ENCODE peak calls at places on chromosomes 7 and 10, in seven cellular contexts. One of them, this sample, is unnamed.

GRCh38 chr7:141737836-141738591 is at the start of gene SSBP1:
- DNase-seq in foreskin keratinocyte: peak
- DNase-seq in left colon: peak
- DNase-seq in bronchial epithelial cell: peak
- DNase-seq in activated T-cell treated with anti-CD3 and anti-CD28 coated beads, Interleukin-2, amount 50 U/mL, for 4 hours: peak
- DNase-seq in mammary epithelial cell: peak
- DNase-seq in stimulated activated CD8-positive, alpha-beta memory T cell treated with anti-CD3 and anti-CD28 coated beads, Interleukin-12 subunit alpha, Interleukin-12 subunit beta, amount 100 ng/mL, for 1 hour: peak
- DNase-seq in this sample: peak

GRCh38 chr7:148419856-148420508 is 170.6 kb upstream of the C7orf33 start:
- DNase-seq in left colon: no peak
- DNase-seq in foreskin keratinocyte: no peak
- DNase-seq in bronchial epithelial cell: no peak
- DNase-seq in mammary epithelial cell: no peak
- DNase-seq in stimulated activated CD8-positive, alpha-beta memory T cell treated with anti-CD3 and anti-CD28 coated beads, Interleukin-12 subunit alpha, Interleukin-12 subunit beta, amount 100 ng/mL, for 1 hour: no peak
- DNase-seq in activated T-cell treated with anti-CD3 and anti-CD28 coated beads, Interleukin-2, amount 50 U/mL, for 4 hours: no peak
- DNase-seq in this sample: no peak

GRCh38 chr10:3734111-3734510 is 50.9 kb downstream of the KLF6 start:
- DNase-seq in stimulated activated CD8-positive, alpha-beta memory T cell treated with anti-CD3 and anti-CD28 coated beads, Interleukin-12 subunit alpha, Interleukin-12 subunit beta, amount 100 ng/mL, for 1 hour: no peak
- DNase-seq in left colon: no peak
- DNase-seq in foreskin keratinocyte: no peak
- DNase-seq in bronchial epithelial cell: no peak
- DNase-seq in mammary epithelial cell: no peak
- DNase-seq in activated T-cell treated with anti-CD3 and anti-CD28 coated beads, Interleukin-2, amount 50 U/mL, for 4 hours: no peak
- DNase-seq in this sample: peak

GRCh38 chr10:101843032-101843991 is at the start of gene KCNIP2:
- DNase-seq in bronchial epithelial cell: no peak
- DNase-seq in mammary epithelial cell: no peak
- DNase-seq in stimulated activated CD8-positive, alpha-beta memory T cell treated with anti-CD3 and anti-CD28 coated beads, Interleukin-12 subunit alpha, Interleukin-12 subunit beta, amount 100 ng/mL, for 1 hour: no peak
- DNase-seq in left colon: peak
- DNase-seq in foreskin keratinocyte: no peak
- DNase-seq in activated T-cell treated with anti-CD3 and anti-CD28 coated beads, Interleukin-2, amount 50 U/mL, for 4 hours: peak
- DNase-seq in this sample: no peak

GRCh38 chr7:29806131-29806792 is at the start of gene WIPF3:
- DNase-seq in mammary epithelial cell: no peak
- DNase-seq in stimulated activated CD8-positive, alpha-beta memory T cell treated with anti-CD3 and anti-CD28 coated beads, Interleukin-12 subunit alpha, Interleukin-12 subunit beta, amount 100 ng/mL, for 1 hour: no peak
- DNase-seq in foreskin keratinocyte: no peak
- DNase-seq in left colon: peak
- DNase-seq in activated T-cell treated with anti-CD3 and anti-CD28 coated beads, Interleukin-2, amount 50 U/mL, for 4 hours: no peak
- DNase-seq in bronchial epithelial cell: no peak
- DNase-seq in this sample: peak

GRCh38 chr7:17289074-17289665 is 9.3 kb upstream of the AHR start:
- DNase-seq in left colon: no peak
- DNase-seq in activated T-cell treated with anti-CD3 and anti-CD28 coated beads, Interleukin-2, amount 50 U/mL, for 4 hours: no peak
- DNase-seq in stimulated activated CD8-positive, alpha-beta memory T cell treated with anti-CD3 and anti-CD28 coated beads, Interleukin-12 subunit alpha, Interleukin-12 subunit beta, amount 100 ng/mL, for 1 hour: no peak
- DNase-seq in bronchial epithelial cell: no peak
- DNase-seq in mammary epithelial cell: no peak
- DNase-seq in foreskin keratinocyte: no peak
- DNase-seq in this sample: no peak

GRCh38 chr10:46226232-46226631 is 60.6 kb upstream of the ANTXRL start:
- DNase-seq in activated T-cell treated with anti-CD3 and anti-CD28 coated beads, Interleukin-2, amount 50 U/mL, for 4 hours: no peak
- DNase-seq in foreskin keratinocyte: no peak
- DNase-seq in stimulated activated CD8-positive, alpha-beta memory T cell treated with anti-CD3 and anti-CD28 coated beads, Interleukin-12 subunit alpha, Interleukin-12 subunit beta, amount 100 ng/mL, for 1 hour: no peak
- DNase-seq in bronchial epithelial cell: no peak
- DNase-seq in left colon: no peak
- DNase-seq in mammary epithelial cell: no peak
- DNase-seq in this sample: no peak

GRCh38 chr7:5284304-5285281 is 1.9 kb downstream of the SLC29A4 start:
- DNase-seq in bronchial epithelial cell: peak
- DNase-seq in foreskin keratinocyte: no peak
- DNase-seq in mammary epithelial cell: no peak
- DNase-seq in stimulated activated CD8-positive, alpha-beta memory T cell treated with anti-CD3 and anti-CD28 coated beads, Interleukin-12 subunit alpha, Interleukin-12 subunit beta, amount 100 ng/mL, for 1 hour: no peak
- DNase-seq in left colon: peak
- DNase-seq in activated T-cell treated with anti-CD3 and anti-CD28 coated beads, Interleukin-2, amount 50 U/mL, for 4 hours: no peak
- DNase-seq in this sample: peak

GRCh38 chr7:142168746-142169145 is 57.2 kb downstream of the MGAM2 start:
- DNase-seq in foreskin keratinocyte: no peak
- DNase-seq in stimulated activated CD8-positive, alpha-beta memory T cell treated with anti-CD3 and anti-CD28 coated beads, Interleukin-12 subunit alpha, Interleukin-12 subunit beta, amount 100 ng/mL, for 1 hour: no peak
- DNase-seq in left colon: no peak
- DNase-seq in mammary epithelial cell: peak
- DNase-seq in bronchial epithelial cell: peak
- DNase-seq in activated T-cell treated with anti-CD3 and anti-CD28 coated beads, Interleukin-2, amount 50 U/mL, for 4 hours: no peak
- DNase-seq in this sample: peak

GRCh38 chr7:33745934-33746333 is 159.4 kb upstream of the BMPER start:
- DNase-seq in stimulated activated CD8-positive, alpha-beta memory T cell treated with anti-CD3 and anti-CD28 coated beads, Interleukin-12 subunit alpha, Interleukin-12 subunit beta, amount 100 ng/mL, for 1 hour: no peak
- DNase-seq in foreskin keratinocyte: no peak
- DNase-seq in activated T-cell treated with anti-CD3 and anti-CD28 coated beads, Interleukin-2, amount 50 U/mL, for 4 hours: no peak
- DNase-seq in bronchial epithelial cell: peak
- DNase-seq in left colon: no peak
- DNase-seq in mammary epithelial cell: no peak
- DNase-seq in this sample: peak

GRCh38 chr10:36559412-36559811 is 566.0 kb upstream of the ANKRD30A start:
- DNase-seq in left colon: no peak
- DNase-seq in stimulated activated CD8-positive, alpha-beta memory T cell treated with anti-CD3 and anti-CD28 coated beads, Interleukin-12 subunit alpha, Interleukin-12 subunit beta, amount 100 ng/mL, for 1 hour: no peak
- DNase-seq in mammary epithelial cell: no peak
- DNase-seq in bronchial epithelial cell: no peak
- DNase-seq in activated T-cell treated with anti-CD3 and anti-CD28 coated beads, Interleukin-2, amount 50 U/mL, for 4 hours: no peak
- DNase-seq in foreskin keratinocyte: no peak
- DNase-seq in this sample: no peak

GRCh38 chr10:42691361-42692120 is 53.2 kb upstream of the ZNF33B start:
- DNase-seq in bronchial epithelial cell: no peak
- DNase-seq in activated T-cell treated with anti-CD3 and anti-CD28 coated beads, Interleukin-2, amount 50 U/mL, for 4 hours: no peak
- DNase-seq in foreskin keratinocyte: no peak
- DNase-seq in stimulated activated CD8-positive, alpha-beta memory T cell treated with anti-CD3 and anti-CD28 coated beads, Interleukin-12 subunit alpha, Interleukin-12 subunit beta, amount 100 ng/mL, for 1 hour: no peak
- DNase-seq in left colon: no peak
- DNase-seq in mammary epithelial cell: no peak
- DNase-seq in this sample: no peak

GRCh38 chr10:12902135-12902572 is 99.4 kb downstream of the CCDC3 start:
- DNase-seq in stimulated activated CD8-positive, alpha-beta memory T cell treated with anti-CD3 and anti-CD28 coated beads, Interleukin-12 subunit alpha, Interleukin-12 subunit beta, amount 100 ng/mL, for 1 hour: peak
- DNase-seq in bronchial epithelial cell: peak
- DNase-seq in activated T-cell treated with anti-CD3 and anti-CD28 coated beads, Interleukin-2, amount 50 U/mL, for 4 hours: peak
- DNase-seq in left colon: peak
- DNase-seq in mammary epithelial cell: peak
- DNase-seq in foreskin keratinocyte: no peak
- DNase-seq in this sample: peak

GRCh38 chr10:114547056-114547455 is 111.0 kb downstream of the ABLIM1 start:
- DNase-seq in activated T-cell treated with anti-CD3 and anti-CD28 coated beads, Interleukin-2, amount 50 U/mL, for 4 hours: no peak
- DNase-seq in stimulated activated CD8-positive, alpha-beta memory T cell treated with anti-CD3 and anti-CD28 coated beads, Interleukin-12 subunit alpha, Interleukin-12 subunit beta, amount 100 ng/mL, for 1 hour: no peak
- DNase-seq in left colon: no peak
- DNase-seq in mammary epithelial cell: no peak
- DNase-seq in foreskin keratinocyte: no peak
- DNase-seq in bronchial epithelial cell: no peak
- DNase-seq in this sample: no peak

GRCh38 chr7:29231671-29232267 is 37.2 kb downstream of the CHN2 start:
- DNase-seq in bronchial epithelial cell: no peak
- DNase-seq in left colon: no peak
- DNase-seq in mammary epithelial cell: no peak
- DNase-seq in activated T-cell treated with anti-CD3 and anti-CD28 coated beads, Interleukin-2, amount 50 U/mL, for 4 hours: no peak
- DNase-seq in stimulated activated CD8-positive, alpha-beta memory T cell treated with anti-CD3 and anti-CD28 coated beads, Interleukin-12 subunit alpha, Interleukin-12 subunit beta, amount 100 ng/mL, for 1 hour: no peak
- DNase-seq in foreskin keratinocyte: no peak
- DNase-seq in this sample: no peak

GRCh38 chr10:46541735-46542566 is 14.5 kb downstream of the GPRIN2 start:
- DNase-seq in stimulated activated CD8-positive, alpha-beta memory T cell treated with anti-CD3 and anti-CD28 coated beads, Interleukin-12 subunit alpha, Interleukin-12 subunit beta, amount 100 ng/mL, for 1 hour: no peak
- DNase-seq in bronchial epithelial cell: no peak
- DNase-seq in foreskin keratinocyte: no peak
- DNase-seq in mammary epithelial cell: no peak
- DNase-seq in left colon: peak
- DNase-seq in activated T-cell treated with anti-CD3 and anti-CD28 coated beads, Interleukin-2, amount 50 U/mL, for 4 hours: no peak
- DNase-seq in this sample: no peak

GRCh38 chr10:94239696-94240095 is 123.0 kb downstream of the NOC3L start:
- DNase-seq in activated T-cell treated with anti-CD3 and anti-CD28 coated beads, Interleukin-2, amount 50 U/mL, for 4 hours: no peak
- DNase-seq in mammary epithelial cell: no peak
- DNase-seq in left colon: no peak
- DNase-seq in bronchial epithelial cell: no peak
- DNase-seq in foreskin keratinocyte: no peak
- DNase-seq in stimulated activated CD8-positive, alpha-beta memory T cell treated with anti-CD3 and anti-CD28 coated beads, Interleukin-12 subunit alpha, Interleukin-12 subunit beta, amount 100 ng/mL, for 1 hour: no peak
- DNase-seq in this sample: no peak

GRCh38 chr10:16777473-16778370 is 39.5 kb downstream of the RSU1 start:
- DNase-seq in left colon: no peak
- DNase-seq in foreskin keratinocyte: no peak
- DNase-seq in stimulated activated CD8-positive, alpha-beta memory T cell treated with anti-CD3 and anti-CD28 coated beads, Interleukin-12 subunit alpha, Interleukin-12 subunit beta, amount 100 ng/mL, for 1 hour: no peak
- DNase-seq in bronchial epithelial cell: peak
- DNase-seq in mammary epithelial cell: peak
- DNase-seq in activated T-cell treated with anti-CD3 and anti-CD28 coated beads, Interleukin-2, amount 50 U/mL, for 4 hours: no peak
- DNase-seq in this sample: peak

GRCh38 chr10:121332829-121333765 is 265.1 kb downstream of the FGFR2 start:
- DNase-seq in activated T-cell treated with anti-CD3 and anti-CD28 coated beads, Interleukin-2, amount 50 U/mL, for 4 hours: no peak
- DNase-seq in foreskin keratinocyte: peak
- DNase-seq in bronchial epithelial cell: peak
- DNase-seq in mammary epithelial cell: peak
- DNase-seq in left colon: no peak
- DNase-seq in stimulated activated CD8-positive, alpha-beta memory T cell treated with anti-CD3 and anti-CD28 coated beads, Interleukin-12 subunit alpha, Interleukin-12 subunit beta, amount 100 ng/mL, for 1 hour: no peak
- DNase-seq in this sample: peak

GRCh38 chr7:100827330-100828226 is at the start of gene EPHB4:
- DNase-seq in mammary epithelial cell: peak
- DNase-seq in left colon: peak
- DNase-seq in foreskin keratinocyte: peak
- DNase-seq in stimulated activated CD8-positive, alpha-beta memory T cell treated with anti-CD3 and anti-CD28 coated beads, Interleukin-12 subunit alpha, Interleukin-12 subunit beta, amount 100 ng/mL, for 1 hour: no peak
- DNase-seq in activated T-cell treated with anti-CD3 and anti-CD28 coated beads, Interleukin-2, amount 50 U/mL, for 4 hours: no peak
- DNase-seq in bronchial epithelial cell: peak
- DNase-seq in this sample: peak

GRCh38 chr10:117477961-117478670 is 64.4 kb upstream of the EMX2 start:
- DNase-seq in foreskin keratinocyte: peak
- DNase-seq in left colon: no peak
- DNase-seq in mammary epithelial cell: peak
- DNase-seq in stimulated activated CD8-positive, alpha-beta memory T cell treated with anti-CD3 and anti-CD28 coated beads, Interleukin-12 subunit alpha, Interleukin-12 subunit beta, amount 100 ng/mL, for 1 hour: no peak
- DNase-seq in activated T-cell treated with anti-CD3 and anti-CD28 coated beads, Interleukin-2, amount 50 U/mL, for 4 hours: no peak
- DNase-seq in bronchial epithelial cell: peak
- DNase-seq in this sample: peak

GRCh38 chr10:73529089-73529832 is 33.4 kb upstream of the PPP3CB start:
- DNase-seq in activated T-cell treated with anti-CD3 and anti-CD28 coated beads, Interleukin-2, amount 50 U/mL, for 4 hours: peak
- DNase-seq in left colon: peak
- DNase-seq in stimulated activated CD8-positive, alpha-beta memory T cell treated with anti-CD3 and anti-CD28 coated beads, Interleukin-12 subunit alpha, Interleukin-12 subunit beta, amount 100 ng/mL, for 1 hour: peak
- DNase-seq in mammary epithelial cell: peak
- DNase-seq in foreskin keratinocyte: peak
- DNase-seq in bronchial epithelial cell: peak
- DNase-seq in this sample: peak

GRCh38 chr10:48776005-48776522 is 91.4 kb downstream of the WDFY4 start:
- DNase-seq in bronchial epithelial cell: no peak
- DNase-seq in foreskin keratinocyte: no peak
- DNase-seq in mammary epithelial cell: no peak
- DNase-seq in left colon: no peak
- DNase-seq in activated T-cell treated with anti-CD3 and anti-CD28 coated beads, Interleukin-2, amount 50 U/mL, for 4 hours: no peak
- DNase-seq in stimulated activated CD8-positive, alpha-beta memory T cell treated with anti-CD3 and anti-CD28 coated beads, Interleukin-12 subunit alpha, Interleukin-12 subunit beta, amount 100 ng/mL, for 1 hour: no peak
- DNase-seq in this sample: no peak

GRCh38 chr10:13102002-13102794 is 2.2 kb downstream of the OPTN start:
- DNase-seq in foreskin keratinocyte: no peak
- DNase-seq in activated T-cell treated with anti-CD3 and anti-CD28 coated beads, Interleukin-2, amount 50 U/mL, for 4 hours: no peak
- DNase-seq in bronchial epithelial cell: no peak
- DNase-seq in left colon: no peak
- DNase-seq in stimulated activated CD8-positive, alpha-beta memory T cell treated with anti-CD3 and anti-CD28 coated beads, Interleukin-12 subunit alpha, Interleukin-12 subunit beta, amount 100 ng/mL, for 1 hour: no peak
- DNase-seq in mammary epithelial cell: no peak
- DNase-seq in this sample: no peak

GRCh38 chr7:123798527-123799188 is 46.3 kb upstream of the HYAL4 start:
- DNase-seq in left colon: no peak
- DNase-seq in stimulated activated CD8-positive, alpha-beta memory T cell treated with anti-CD3 and anti-CD28 coated beads, Interleukin-12 subunit alpha, Interleukin-12 subunit beta, amount 100 ng/mL, for 1 hour: no peak
- DNase-seq in mammary epithelial cell: no peak
- DNase-seq in bronchial epithelial cell: peak
- DNase-seq in activated T-cell treated with anti-CD3 and anti-CD28 coated beads, Interleukin-2, amount 50 U/mL, for 4 hours: no peak
- DNase-seq in foreskin keratinocyte: no peak
- DNase-seq in this sample: peak

GRCh38 chr10:5830629-5831445 is 17.6 kb upstream of the GDI2 start:
- DNase-seq in foreskin keratinocyte: no peak
- DNase-seq in mammary epithelial cell: no peak
- DNase-seq in bronchial epithelial cell: no peak
- DNase-seq in activated T-cell treated with anti-CD3 and anti-CD28 coated beads, Interleukin-2, amount 50 U/mL, for 4 hours: no peak
- DNase-seq in stimulated activated CD8-positive, alpha-beta memory T cell treated with anti-CD3 and anti-CD28 coated beads, Interleukin-12 subunit alpha, Interleukin-12 subunit beta, amount 100 ng/mL, for 1 hour: no peak
- DNase-seq in left colon: no peak
- DNase-seq in this sample: no peak